ENCODE peak calls at places on chromosome 2, in nine cellular contexts. J, D, W, E, Z, T, S, Y and A are unnamed samples.

GRCh38 chr2:222424729-222425671 is 657 bp downstream of the SGPP2 start:
- DNase-seq in J (peak; percentile 41), D (no peak), W (no peak), E (peak; percentile 61), Z (no peak), T (peak; percentile 31), S (peak; percentile 43), Y (no peak), A (no peak)

GRCh38 chr2:28602136-28602660 is 106.3 kb downstream of the PLB1 start:
- DNase-seq in J (no peak), D (no peak), W (no peak), E (no peak), Z (no peak), T (no peak), S (no peak), Y (no peak), A (no peak)

GRCh38 chr2:207163053-207163814 is 2.5 kb downstream of the KLF7 start:
- DNase-seq in J (peak; percentile 51), D (peak; percentile 65), W (peak; percentile 97), E (peak; percentile 27), Z (peak; percentile 74), T (peak; percentile 45), S (peak; percentile 17), Y (peak; percentile 26), A (peak; percentile 34)

GRCh38 chr2:29450823-29451222 is 335.6 kb downstream of the CLIP4 start:
- DNase-seq in J (no peak), D (no peak), W (no peak), E (no peak), Z (no peak), T (no peak), S (no peak), Y (no peak), A (no peak)

GRCh38 chr2:232714969-232715368 is 17.8 kb downstream of the GIGYF2 start:
- DNase-seq in J (no peak), D (no peak), W (no peak), E (no peak), Z (no peak), T (no peak), S (no peak), Y (no peak), A (no peak)

GRCh38 chr2:187084524-187084923 is 235.6 kb upstream of the ZSWIM2 start:
- DNase-seq in J (no peak), D (no peak), W (no peak), E (no peak), Z (no peak), T (no peak), S (no peak), Y (no peak), A (no peak)

GRCh38 chr2:109139844-109140396 is 10.9 kb downstream of the SH3RF3 start:
- DNase-seq in J (no peak), D (no peak), W (no peak), E (no peak), Z (no peak), T (no peak), S (no peak), Y (no peak), A (no peak)

GRCh38 chr2:50564781-50565180 is 467.2 kb downstream of the NRXN1 start:
- DNase-seq in J (no peak), D (no peak), W (no peak), E (no peak), Z (no peak), T (no peak), S (no peak), Y (no peak), A (no peak)

GRCh38 chr2:128625966-128626757 is 307.5 kb upstream of the HS6ST1 start:
- DNase-seq in J (no peak), D (no peak), W (no peak), E (no peak), Z (no peak), T (no peak), S (no peak), Y (no peak), A (no peak)

GRCh38 chr2:215693269-215693998 is 257.6 kb upstream of the FN1 start:
- DNase-seq in J (peak; percentile 27), D (no peak), W (peak; percentile 85), E (no peak), Z (no peak), T (no peak), S (no peak), Y (no peak), A (no peak)

GRCh38 chr2:11705711-11706110 is 35.7 kb upstream of the NTSR2 start:
- DNase-seq in J (no peak), D (no peak), W (no peak), E (no peak), Z (no peak), T (no peak), S (no peak), Y (no peak), A (no peak)

GRCh38 chr2:164281896-164282295 is 339.4 kb downstream of the GRB14 start:
- DNase-seq in J (no peak), D (no peak), W (no peak), E (no peak), Z (no peak), T (no peak), S (no peak), Y (no peak), A (no peak)

GRCh38 chr2:29293830-29294438 is 178.7 kb downstream of the CLIP4 start:
- DNase-seq in J (peak; percentile 42), D (no peak), W (peak; percentile 23), E (no peak), Z (peak; percentile 16), T (peak; percentile 80), S (no peak), Y (no peak), A (peak; percentile 33)

GRCh38 chr2:109710505-109711229 is 83.4 kb upstream of the RGPD5 start:
- DNase-seq in J (no peak), D (no peak), W (no peak), E (no peak), Z (no peak), T (no peak), S (no peak), Y (no peak), A (no peak)

GRCh38 chr2:222730346-222731065 is 59.0 kb downstream of the MOGAT1 start:
- DNase-seq in J (no peak), D (no peak), W (no peak), E (peak; percentile 29), Z (no peak), T (no peak), S (no peak), Y (no peak), A (no peak)

GRCh38 chr2:125424386-125424785 is 1231.6 kb upstream of the GYPC start:
- DNase-seq in J (no peak), D (no peak), W (no peak), E (no peak), Z (no peak), T (no peak), S (no peak), Y (no peak), A (no peak)

DNA sequence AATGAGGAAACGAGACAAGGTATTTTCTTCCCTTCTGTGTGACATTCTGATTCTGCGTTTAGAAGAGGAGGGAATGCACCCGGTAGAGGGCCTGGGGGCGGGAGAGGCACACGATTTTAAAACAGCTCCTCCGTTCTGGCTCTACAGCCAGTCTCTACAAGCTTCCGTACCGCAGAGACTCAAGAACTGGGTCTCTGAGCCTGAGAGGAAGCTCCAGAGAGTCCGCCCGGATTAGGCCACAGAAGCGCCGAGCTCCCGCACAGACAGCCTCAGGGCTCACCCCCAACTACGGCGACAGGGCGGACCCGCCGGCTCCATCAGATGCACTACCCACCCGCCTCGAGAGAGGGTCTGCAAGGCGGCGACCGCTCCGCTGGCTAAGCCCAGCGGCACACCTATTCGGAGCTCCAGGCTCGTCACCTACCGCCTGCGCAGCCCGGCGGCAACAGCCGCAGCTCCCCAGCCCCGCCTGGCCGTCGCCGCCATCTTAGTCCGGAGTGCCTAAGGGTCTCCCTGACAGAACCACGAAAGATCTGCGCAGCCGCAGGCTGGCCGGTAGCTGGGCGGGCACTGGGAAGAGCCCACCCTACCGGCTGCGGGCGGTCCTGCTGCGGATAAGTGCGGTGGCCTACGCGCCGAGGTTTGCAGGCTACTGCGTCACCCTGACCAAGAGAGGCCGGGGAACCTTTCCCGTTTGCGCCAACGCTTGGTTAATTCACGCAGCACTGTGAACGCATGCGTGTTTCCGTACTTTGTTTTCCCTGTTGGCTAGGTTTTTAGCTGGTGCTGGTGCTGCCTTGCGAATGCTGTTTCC is at the start of gene NFU1:
- DNase-seq in J (peak; percentile 95), D (peak; percentile 87), W (peak; percentile 98), E (peak; percentile 96), Z (peak; percentile 84), T (peak; percentile 94), S (peak; percentile 91), Y (peak; percentile 96), A (peak; percentile 96)
- TF ChIP-seq POLR2A in J (peak; percentile 85), D (no peak), W (peak; percentile 98), E (no peak), Z (peak; percentile 93), T (peak; percentile 73), S (peak; percentile 83), Y (peak; percentile 88), A (peak; percentile 83)

GRCh38 chr2:25587361-25587760 is 86.0 kb downstream of the DTNB start:
- DNase-seq in J (peak; percentile 23), D (no peak), W (peak; percentile 55), E (no peak), Z (no peak), T (no peak), S (no peak), Y (no peak), A (peak; percentile 10)

GRCh38 chr2:25585189-25585588 is 88.2 kb downstream of the DTNB start:
- DNase-seq in J (no peak), D (no peak), W (no peak), E (no peak), Z (no peak), T (no peak), S (no peak), Y (no peak), A (no peak)

GRCh38 chr2:25589676-25590205 is 83.6 kb downstream of the DTNB start:
- DNase-seq in J (no peak), D (no peak), W (no peak), E (no peak), Z (no peak), T (no peak), S (no peak), Y (no peak), A (no peak)

GRCh38 chr2:25588576-25588975 is 84.8 kb downstream of the DTNB start:
- DNase-seq in J (no peak), D (no peak), W (no peak), E (no peak), Z (no peak), T (no peak), S (no peak), Y (no peak), A (no peak)

GRCh38 chr2:25586726-25587144 is 86.6 kb downstream of the DTNB start:
- DNase-seq in J (no peak), D (no peak), W (peak; percentile 34), E (no peak), Z (no peak), T (no peak), S (no peak), Y (no peak), A (no peak)
- TF ChIP-seq POLR2A in J (no peak), D (no peak), W (no peak), E (no peak), Z (no peak), T (no peak), S (no peak), Y (no peak), A (no peak)

GRCh38 chr2:66827851-66828250 is 392.9 kb downstream of the MEIS1 start:
- DNase-seq in J (no peak), D (no peak), W (no peak), E (no peak), Z (no peak), T (no peak), S (no peak), Y (no peak), A (no peak)
- TF ChIP-seq POLR2A in J (no peak), D (no peak), W (no peak), E (no peak), Z (no peak), T (no peak), S (no peak), Y (no peak), A (no peak)

GRCh38 chr2:73386342-73386868 is 769 bp downstream of the ALMS1 start:
- DNase-seq in J (no peak), D (no peak), W (no peak), E (no peak), Z (no peak), T (no peak), S (no peak), Y (no peak), A (no peak)
- TF ChIP-seq POLR2A in J (no peak), D (no peak), W (peak; percentile 72), E (no peak), Z (peak; percentile 70), T (no peak), S (no peak), Y (no peak), A (peak; percentile 67)